ENCODE peak calls at places on chromosomes 5 and 9, in five cellular contexts. V is CD8-positive, alpha-beta T cell; W is cardiac muscle cell; Z is esophagus squamous epithelium; B is GM06990. A is an unnamed sample.

GRCh38 chr5:80308526-80308925 is 11.3 kb upstream of the SPZ1 start:
- DNase-seq in V (no peak), W (no peak), Z (no peak), B (no peak), A (no peak)

GRCh38 chr5:175195698-175196656 is 248.0 kb downstream of the DRD1 start:
- DNase-seq in V (no peak), W (peak), Z (no peak), B (no peak), A (no peak)

GRCh38 chr9:34518110-34518616 is 4.6 kb downstream of the ENHO start:
- DNase-seq in V (no peak), W (no peak), Z (no peak), B (no peak), A (no peak)

GRCh38 chr5:20420991-20421595 is 433.1 kb upstream of the CDH18 start:
- DNase-seq in V (no peak), W (peak), Z (no peak), B (no peak), A (no peak)

GRCh38 chr5:66841264-66841663 is 245.1 kb downstream of the MAST4 start:
- DNase-seq in V (no peak), W (no peak), Z (no peak), B (no peak), A (no peak)

GRCh38 chr9:37974506-37975173 is 70.7 kb upstream of the SLC25A51 start:
- DNase-seq in V (no peak), W (no peak), Z (no peak), B (no peak), A (no peak)

GRCh38 chr5:158170534-158170933 is 311.6 kb upstream of the CLINT1 start:
- DNase-seq in V (no peak), W (no peak), Z (no peak), B (no peak), A (no peak)

GRCh38 chr5:117089001-117089400 is 514.4 kb upstream of the SEMA6A start:
- DNase-seq in V (no peak), W (no peak), Z (no peak), B (no peak), A (no peak)

GRCh38 chr5:141567513-141568117 is 51.2 kb downstream of the DIAPH1 start:
- DNase-seq in V (no peak), W (peak), Z (no peak), B (no peak), A (no peak)

GRCh38 chr5:36723921-36724320 is 117.5 kb downstream of the SLC1A3 start:
- DNase-seq in V (no peak), W (no peak), Z (no peak), B (peak), A (peak)

GRCh38 chr5:83474986-83475385 is 3.4 kb downstream of the VCAN start:
- DNase-seq in V (no peak), W (peak), Z (no peak), B (no peak), A (no peak)

GRCh38 chr5:127936439-127936972 is 147.1 kb upstream of the SLC12A2 start:
- DNase-seq in V (no peak), W (no peak), Z (no peak), B (peak), A (no peak)

GRCh38 chr5:127931396-127931795 is 152.2 kb upstream of the SLC12A2 start:
- DNase-seq in V (no peak), W (no peak), Z (no peak), B (no peak), A (no peak)

GRCh38 chr5:127933348-127933747 is 150.2 kb upstream of the SLC12A2 start:
- DNase-seq in V (no peak), W (no peak), Z (no peak), B (no peak), A (no peak)

GRCh38 chr5:127935398-127935797 is 148.2 kb upstream of the SLC12A2 start:
- DNase-seq in V (no peak), W (no peak), Z (no peak), B (no peak), A (no peak)

DNA sequence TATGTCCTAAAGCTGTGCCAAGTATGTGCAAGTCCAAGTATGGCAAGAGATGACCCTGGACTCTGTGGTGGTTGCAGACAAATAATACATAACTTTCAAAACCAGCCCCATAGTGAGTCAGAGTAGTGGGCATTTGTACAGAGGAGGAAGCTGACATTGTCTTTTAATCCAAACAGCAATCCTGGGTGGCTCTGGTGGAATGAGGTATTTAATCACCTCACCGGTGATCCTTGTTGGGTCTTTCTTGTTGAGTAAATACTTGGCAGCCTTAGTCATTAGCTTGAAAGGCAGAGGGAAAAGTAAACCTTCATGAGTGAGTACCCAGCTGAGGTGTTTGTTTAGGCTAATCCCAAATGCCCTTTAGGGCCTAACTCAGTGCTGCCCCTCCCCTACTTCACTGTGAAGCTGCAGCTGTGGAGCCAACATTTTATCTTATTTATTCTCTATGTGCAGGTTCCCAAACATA is 148.7 kb upstream of the SLC12A2 start:
- DNase-seq in V (no peak), W (no peak), Z (no peak), B (no peak), A (no peak)
- TF ChIP-seq CTCF in V (no peak), W (no peak), Z (no peak), B (no peak), A (no peak)

GRCh38 chr9:72565535-72565934 is 44.1 kb downstream of the TMC1 start:
- DNase-seq in V (no peak), W (no peak), Z (no peak), B (no peak), A (no peak)
- H3K4me3 ChIP-seq in V (no peak), W (no peak), Z (no peak), B (no peak), A (no peak)

GRCh38 chr5:8997542-8998070 is 548.3 kb downstream of the SEMA5A start:
- DNase-seq in V (no peak), W (no peak), Z (no peak), B (no peak), A (no peak)
- TF ChIP-seq CTCF in V (no peak), W (no peak), Z (no peak), B (no peak), A (no peak)

GRCh38 chr5:95081500-95082355 is 203.2 kb downstream of the MCTP1 start:
- DNase-seq in V (no peak), W (no peak), Z (no peak), B (peak), A (peak)
- H3K4me3 ChIP-seq in V (no peak), W (no peak), Z (peak), B (peak), A (no peak)

GRCh38 chr9:91560301-91560700 is 136.7 kb upstream of the NFIL3 start:
- DNase-seq in V (no peak), W (no peak), Z (no peak), B (no peak), A (no peak)

GRCh38 chr9:91557352-91557751 is 133.7 kb upstream of the NFIL3 start:
- DNase-seq in V (no peak), W (no peak), Z (no peak), B (no peak), A (no peak)

GRCh38 chr9:91562412-91562811 is 138.8 kb upstream of the NFIL3 start:
- DNase-seq in V (no peak), W (no peak), Z (no peak), B (no peak), A (no peak)

GRCh38 chr9:91555132-91555531 is 131.5 kb upstream of the NFIL3 start:
- DNase-seq in V (no peak), W (no peak), Z (no peak), B (no peak), A (no peak)

GRCh38 chr9:91558879-91559278 is 135.2 kb upstream of the NFIL3 start:
- DNase-seq in V (no peak), W (no peak), Z (no peak), B (no peak), A (no peak)
- TF ChIP-seq CTCF in V (no peak), W (peak), Z (peak), B (no peak), A (no peak)